ENCODE peak calls at places on chromosomes 6 and 20, in seven cellular contexts. One of them, this sample, is unnamed.

GRCh38 chr6:32355018-32355417 is 16.7 kb downstream of the TSBP1 start:
- DNase-seq in body of pancreas: no peak
- DNase-seq in ovary: no peak
- DNase-seq in IMR-90: no peak
- DNase-seq in Peyer's patch: no peak
- DNase-seq in tibial nerve: no peak
- DNase-seq in uterus: no peak
- DNase-seq in this sample: no peak

GRCh38 chr6:134647861-134648260 is 302.0 kb downstream of the ALDH8A1 start:
- DNase-seq in body of pancreas: no peak
- DNase-seq in IMR-90: peak
- DNase-seq in ovary: no peak
- DNase-seq in tibial nerve: no peak
- DNase-seq in uterus: no peak
- DNase-seq in Peyer's patch: no peak
- DNase-seq in this sample: no peak

GRCh38 chr20:51533291-51534172 is 9.0 kb downstream of the NFATC2 start:
- DNase-seq in body of pancreas: no peak
- DNase-seq in IMR-90: peak
- DNase-seq in uterus: no peak
- DNase-seq in ovary: no peak
- DNase-seq in tibial nerve: no peak
- DNase-seq in Peyer's patch: no peak
- DNase-seq in this sample: no peak

GRCh38 chr6:167762259-167762962 is 64.3 kb upstream of the AFDN start:
- DNase-seq in tibial nerve: no peak
- DNase-seq in Peyer's patch: no peak
- DNase-seq in ovary: no peak
- DNase-seq in uterus: no peak
- DNase-seq in IMR-90: no peak
- DNase-seq in body of pancreas: peak
- DNase-seq in this sample: no peak

GRCh38 chr20:32192698-32193097 is 14.8 kb downstream of the PLAGL2 start:
- DNase-seq in uterus: no peak
- DNase-seq in body of pancreas: no peak
- DNase-seq in IMR-90: no peak
- DNase-seq in tibial nerve: no peak
- DNase-seq in ovary: no peak
- DNase-seq in Peyer's patch: no peak
- DNase-seq in this sample: no peak

GRCh38 chr20:34058831-34059230 is 53.2 kb downstream of the EIF2S2 start:
- DNase-seq in tibial nerve: no peak
- DNase-seq in ovary: no peak
- DNase-seq in IMR-90: peak
- DNase-seq in uterus: no peak
- DNase-seq in body of pancreas: no peak
- DNase-seq in Peyer's patch: no peak
- DNase-seq in this sample: no peak

GRCh38 chr20:50478162-50479036 is 31.8 kb upstream of the PTPN1 start:
- DNase-seq in IMR-90: peak
- DNase-seq in body of pancreas: peak
- DNase-seq in Peyer's patch: peak
- DNase-seq in tibial nerve: no peak
- DNase-seq in uterus: peak
- DNase-seq in ovary: peak
- DNase-seq in this sample: peak

GRCh38 chr6:41967312-41968287 is 26.0 kb upstream of the CCND3 start:
- DNase-seq in body of pancreas: no peak
- DNase-seq in Peyer's patch: no peak
- DNase-seq in tibial nerve: no peak
- DNase-seq in IMR-90: peak
- DNase-seq in uterus: no peak
- DNase-seq in ovary: no peak
- DNase-seq in this sample: no peak

GRCh38 chr6:165760803-165761185 is 97.8 kb upstream of the PDE10A start:
- DNase-seq in body of pancreas: no peak
- DNase-seq in IMR-90: no peak
- DNase-seq in ovary: no peak
- DNase-seq in Peyer's patch: no peak
- DNase-seq in tibial nerve: no peak
- DNase-seq in uterus: no peak
- DNase-seq in this sample: no peak

DNA sequence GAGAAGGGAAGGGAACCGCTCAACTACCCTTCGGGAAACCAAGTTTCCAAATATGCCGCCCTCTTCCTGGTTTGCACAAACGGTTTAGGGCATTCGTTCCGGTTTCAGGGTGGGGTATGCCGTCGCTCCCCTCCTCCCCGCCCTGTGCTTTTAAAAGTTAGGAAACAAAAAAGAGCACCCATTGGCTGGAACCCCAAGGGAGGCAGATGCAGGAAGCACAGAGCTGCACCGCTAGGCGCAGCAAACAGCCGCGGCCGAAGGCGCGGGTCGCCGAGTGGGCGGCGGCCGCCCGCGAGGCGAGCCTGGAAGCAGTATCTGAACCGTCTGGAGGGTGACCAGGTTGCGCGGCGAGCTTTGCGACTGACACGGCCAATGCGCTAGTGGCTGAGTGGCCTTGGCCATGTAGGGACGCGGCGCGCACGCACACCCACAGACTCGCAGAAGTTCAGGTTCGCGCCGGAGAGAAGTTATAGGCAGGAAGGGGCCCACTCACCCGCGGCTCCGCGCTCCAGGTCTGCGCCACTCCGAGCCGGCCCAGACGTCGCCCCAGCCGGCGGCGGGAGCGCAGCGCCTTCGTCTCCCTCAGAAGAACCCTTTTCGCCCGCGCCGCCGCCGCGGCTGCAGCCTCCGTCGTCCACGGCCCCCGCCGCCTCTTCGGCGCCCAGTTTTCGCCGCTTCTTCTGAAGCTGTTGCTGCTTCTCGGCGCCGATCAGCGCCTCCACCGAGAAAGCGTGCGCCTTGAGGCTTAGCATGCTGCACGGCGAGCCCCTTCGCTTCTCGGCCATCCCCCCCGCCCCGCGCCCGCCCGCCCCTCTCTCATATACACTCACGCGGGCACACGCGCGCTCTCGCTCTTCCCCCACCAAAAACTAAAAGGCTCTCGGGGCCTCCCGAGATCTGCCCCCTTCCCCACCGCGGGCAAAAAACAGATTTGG is 734 bp downstream of the TBX18 start:
- DNase-seq in tibial nerve: peak
- DNase-seq in ovary: peak
- DNase-seq in Peyer's patch: no peak
- DNase-seq in uterus: no peak
- DNase-seq in IMR-90: peak
- DNase-seq in body of pancreas: peak
- DNase-seq in this sample: no peak
- TF ChIP-seq POLR2A in tibial nerve: peak
- TF ChIP-seq POLR2A in ovary: no peak
- TF ChIP-seq POLR2A in Peyer's patch: no peak
- TF ChIP-seq POLR2A in uterus: no peak
- TF ChIP-seq POLR2A in IMR-90: no peak
- TF ChIP-seq POLR2A in body of pancreas: no peak
- TF ChIP-seq POLR2A in this sample: peak

GRCh38 chr20:37990571-37991151 is 42.6 kb downstream of the TTI1 start:
- DNase-seq in IMR-90: peak
- DNase-seq in tibial nerve: no peak
- DNase-seq in body of pancreas: peak
- DNase-seq in uterus: no peak
- DNase-seq in Peyer's patch: no peak
- DNase-seq in ovary: no peak
- DNase-seq in this sample: peak

GRCh38 chr20:37989601-37990001 is 43.7 kb downstream of the TTI1 start:
- DNase-seq in tibial nerve: no peak
- DNase-seq in Peyer's patch: no peak
- DNase-seq in ovary: no peak
- DNase-seq in IMR-90: no peak
- DNase-seq in uterus: peak
- DNase-seq in body of pancreas: peak
- DNase-seq in this sample: peak

GRCh38 chr20:37987602-37988290 is 45.5 kb downstream of the TTI1 start:
- DNase-seq in tibial nerve: no peak
- DNase-seq in ovary: no peak
- DNase-seq in body of pancreas: no peak
- DNase-seq in Peyer's patch: no peak
- DNase-seq in uterus: no peak
- DNase-seq in IMR-90: no peak
- DNase-seq in this sample: no peak

GRCh38 chr20:37986873-37987601 is 46.2 kb downstream of the TTI1 start:
- DNase-seq in Peyer's patch: no peak
- DNase-seq in uterus: no peak
- DNase-seq in body of pancreas: peak
- DNase-seq in ovary: no peak
- DNase-seq in tibial nerve: no peak
- DNase-seq in IMR-90: peak
- DNase-seq in this sample: peak

DNA sequence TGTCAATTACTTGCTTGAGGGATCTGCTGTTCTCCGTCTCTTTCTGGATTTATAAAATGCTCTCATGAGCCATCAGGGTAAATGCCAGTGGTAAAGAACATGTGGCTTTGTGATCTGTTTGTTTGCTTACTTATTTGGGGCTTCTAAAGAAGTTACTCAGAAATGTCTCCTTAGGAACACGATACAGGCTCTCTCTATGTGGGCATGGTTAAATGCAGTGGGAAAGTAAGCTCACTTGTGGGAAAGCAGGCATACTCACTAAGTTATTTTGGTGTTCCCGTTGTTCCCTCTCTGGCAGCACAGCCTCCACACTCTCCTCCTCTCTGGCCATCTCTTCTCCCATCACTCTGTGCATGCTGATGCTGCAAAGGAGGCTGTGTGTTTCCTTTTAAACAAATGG is 44.7 kb downstream of the TTI1 start:
- DNase-seq in IMR-90: no peak
- DNase-seq in Peyer's patch: no peak
- DNase-seq in tibial nerve: no peak
- DNase-seq in ovary: no peak
- DNase-seq in uterus: no peak
- DNase-seq in body of pancreas: no peak
- DNase-seq in this sample: no peak
- H3K27ac ChIP-seq in IMR-90: no peak
- H3K27ac ChIP-seq in Peyer's patch: no peak
- H3K27ac ChIP-seq in tibial nerve: no peak
- H3K27ac ChIP-seq in ovary: no peak
- H3K27ac ChIP-seq in uterus: no peak
- H3K27ac ChIP-seq in body of pancreas: no peak
- H3K27ac ChIP-seq in this sample: peak

DNA sequence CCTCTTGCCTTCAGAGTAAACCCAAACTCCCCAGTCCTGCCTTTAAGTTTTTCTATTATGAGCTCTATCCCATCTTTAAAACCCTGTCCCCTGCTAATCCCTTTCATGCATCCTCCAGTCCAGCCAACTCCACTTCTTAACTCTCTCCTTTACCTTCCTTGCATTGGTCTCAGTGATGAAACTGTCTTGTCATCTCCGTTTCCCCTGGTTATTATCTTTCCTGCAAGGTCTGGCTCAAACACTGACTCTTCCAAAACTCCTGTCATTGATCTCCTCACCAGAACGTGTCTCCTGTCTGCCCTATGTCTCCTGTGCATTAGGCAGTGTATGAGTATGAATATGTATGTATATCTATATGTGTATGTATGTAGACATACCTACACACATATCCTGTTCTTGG is 11.8 kb upstream of the FNDC1 start:
- DNase-seq in body of pancreas: no peak
- DNase-seq in Peyer's patch: no peak
- DNase-seq in ovary: no peak
- DNase-seq in uterus: no peak
- DNase-seq in IMR-90: no peak
- DNase-seq in tibial nerve: no peak
- DNase-seq in this sample: no peak
- TF ChIP-seq POLR2A in body of pancreas: no peak
- TF ChIP-seq POLR2A in Peyer's patch: no peak
- TF ChIP-seq POLR2A in ovary: no peak
- TF ChIP-seq POLR2A in uterus: no peak
- TF ChIP-seq POLR2A in IMR-90: no peak
- TF ChIP-seq POLR2A in tibial nerve: no peak
- TF ChIP-seq POLR2A in this sample: no peak

GRCh38 chr6:24666616-24667377 is at the start of the genes ACOT13 and TDP2:
- DNase-seq in IMR-90: peak
- DNase-seq in tibial nerve: peak
- DNase-seq in body of pancreas: peak
- DNase-seq in uterus: peak
- DNase-seq in Peyer's patch: peak
- DNase-seq in ovary: peak
- DNase-seq in this sample: peak
- H3K27ac ChIP-seq in IMR-90: peak
- H3K27ac ChIP-seq in tibial nerve: peak
- H3K27ac ChIP-seq in body of pancreas: peak
- H3K27ac ChIP-seq in uterus: peak
- H3K27ac ChIP-seq in Peyer's patch: peak
- H3K27ac ChIP-seq in ovary: peak
- H3K27ac ChIP-seq in this sample: peak

GRCh38 chr6:37679539-37680476 is 17.9 kb downstream of the MDGA1 start:
- DNase-seq in uterus: no peak
- DNase-seq in body of pancreas: no peak
- DNase-seq in IMR-90: no peak
- DNase-seq in ovary: no peak
- DNase-seq in Peyer's patch: no peak
- DNase-seq in tibial nerve: no peak
- DNase-seq in this sample: no peak
- TF ChIP-seq POLR2A in uterus: no peak
- TF ChIP-seq POLR2A in body of pancreas: no peak
- TF ChIP-seq POLR2A in IMR-90: no peak
- TF ChIP-seq POLR2A in ovary: no peak
- TF ChIP-seq POLR2A in Peyer's patch: no peak
- TF ChIP-seq POLR2A in tibial nerve: no peak
- TF ChIP-seq POLR2A in this sample: no peak

GRCh38 chr6:33737267-33738026 is 9.3 kb downstream of the IP6K3 start:
- DNase-seq in IMR-90: no peak
- DNase-seq in tibial nerve: no peak
- DNase-seq in ovary: no peak
- DNase-seq in Peyer's patch: no peak
- DNase-seq in body of pancreas: peak
- DNase-seq in uterus: no peak
- DNase-seq in this sample: peak
- H3K27ac ChIP-seq in IMR-90: no peak
- H3K27ac ChIP-seq in tibial nerve: no peak
- H3K27ac ChIP-seq in ovary: no peak
- H3K27ac ChIP-seq in Peyer's patch: no peak
- H3K27ac ChIP-seq in body of pancreas: peak
- H3K27ac ChIP-seq in uterus: no peak
- H3K27ac ChIP-seq in this sample: peak

DNA sequence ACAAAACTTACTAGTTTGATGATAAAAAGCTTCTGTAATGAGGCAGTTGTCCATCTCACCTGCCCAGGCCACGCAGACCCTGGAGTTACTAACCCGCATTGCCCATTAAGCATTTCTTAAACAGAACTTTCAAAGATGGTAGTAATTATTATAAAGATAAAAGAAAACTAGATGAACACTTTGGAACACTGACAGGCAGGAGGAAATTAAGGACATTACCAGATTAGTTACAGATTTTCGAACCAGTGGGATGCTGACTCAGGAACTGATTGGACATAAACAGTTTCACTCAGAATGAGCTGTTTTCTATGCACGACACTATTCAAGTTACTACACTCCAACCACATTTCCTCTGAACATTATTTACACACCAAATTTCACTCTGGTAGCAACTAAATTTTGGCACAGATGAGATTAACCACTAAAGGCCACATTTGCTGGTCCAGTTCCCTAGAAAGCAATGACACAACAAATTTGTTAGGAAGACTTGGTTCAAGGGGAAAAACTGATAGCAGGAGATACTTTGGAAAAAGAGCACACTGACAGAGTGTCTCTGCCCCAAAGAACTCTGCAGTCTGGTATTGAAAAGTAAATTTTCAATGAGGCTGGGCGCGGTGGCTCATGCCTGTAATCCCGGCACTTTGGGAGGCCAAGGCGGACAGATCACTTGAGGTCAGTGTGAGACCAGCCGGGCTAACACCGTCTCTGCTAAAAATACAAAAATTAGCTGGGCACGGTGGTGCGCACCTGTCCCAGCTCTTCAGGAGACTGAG is 3.0 kb downstream of the ROMO1 start:
- DNase-seq in tibial nerve: no peak
- DNase-seq in body of pancreas: no peak
- DNase-seq in ovary: no peak
- DNase-seq in IMR-90: peak
- DNase-seq in uterus: no peak
- DNase-seq in Peyer's patch: no peak
- DNase-seq in this sample: no peak
- TF ChIP-seq POLR2A in tibial nerve: no peak
- TF ChIP-seq POLR2A in body of pancreas: no peak
- TF ChIP-seq POLR2A in ovary: no peak
- TF ChIP-seq POLR2A in IMR-90: no peak
- TF ChIP-seq POLR2A in uterus: no peak
- TF ChIP-seq POLR2A in Peyer's patch: no peak
- TF ChIP-seq POLR2A in this sample: no peak

This sample was measured in heart left ventricle.